ENCODE peak calls at places on chromosomes 2 and 18, in six cellular contexts. A is endothelial cell of umbilical vein, X is K562, S is A549, Z is HepG2, E is GM12878. P is an unnamed sample.

GRCh38 chr2:168889635-168890005 is 610 bp downstream of the SPC25 start:
- DNase-seq in A (no peak), X (peak), S (no peak), Z (peak), E (no peak), P (peak)

GRCh38 chr2:61255580-61256437 is 93.8 kb downstream of the C2orf74 start:
- DNase-seq in A (peak), X (peak), S (no peak), Z (peak), E (no peak), P (peak)

GRCh38 chr2:168397629-168398028 is 58.4 kb upstream of the CERS6 start:
- DNase-seq in A (peak), X (no peak), S (no peak), Z (no peak), E (no peak), P (no peak)

GRCh38 chr2:178650554-178650953 is 156.7 kb downstream of the TTN start:
- DNase-seq in A (no peak), X (no peak), S (no peak), Z (no peak), E (no peak), P (no peak)

GRCh38 chr2:3114406-3115185 is 263.0 kb downstream of the EIPR1 start:
- DNase-seq in A (no peak), X (no peak), S (no peak), Z (no peak), E (no peak), P (no peak)

GRCh38 chr2:7037340-7038333 is 120.4 kb downstream of the RNF144A start:
- DNase-seq in A (peak), X (peak), S (peak), Z (peak), E (no peak), P (peak)

GRCh38 chr2:133986881-133987793 is 266.7 kb upstream of the MGAT5 start:
- DNase-seq in A (no peak), X (no peak), S (no peak), Z (no peak), E (no peak), P (no peak)

GRCh38 chr2:94725543-94725942 is 145.7 kb upstream of the TEKT4 start:
- DNase-seq in A (no peak), X (no peak), S (no peak), Z (no peak), E (no peak), P (no peak)

GRCh38 chr2:176140130-176140519 is 10.6 kb downstream of the HOXD8 start:
- DNase-seq in A (peak), X (no peak), S (no peak), Z (no peak), E (no peak), P (no peak)

GRCh38 chr2:99079226-99079625 is 62.3 kb upstream of the C2orf15 start:
- DNase-seq in A (no peak), X (no peak), S (no peak), Z (no peak), E (no peak), P (no peak)

GRCh38 chr18:48454146-48454796 is 45.1 kb upstream of the ZBTB7C start:
- DNase-seq in A (no peak), X (no peak), S (no peak), Z (peak), E (no peak), P (peak)

GRCh38 chr2:30072250-30072842 is 74.5 kb upstream of the YPEL5 start:
- DNase-seq in A (peak), X (peak), S (peak), Z (peak), E (peak), P (peak)

GRCh38 chr18:26091047-26091630 is 726 bp upstream of the SS18 start:
- DNase-seq in A (no peak), X (peak), S (peak), Z (peak), E (peak), P (no peak)

GRCh38 chr2:239181601-239182471 is 219.0 kb downstream of the HDAC4 start:
- DNase-seq in A (no peak), X (no peak), S (no peak), Z (peak), E (no peak), P (no peak)

DNA sequence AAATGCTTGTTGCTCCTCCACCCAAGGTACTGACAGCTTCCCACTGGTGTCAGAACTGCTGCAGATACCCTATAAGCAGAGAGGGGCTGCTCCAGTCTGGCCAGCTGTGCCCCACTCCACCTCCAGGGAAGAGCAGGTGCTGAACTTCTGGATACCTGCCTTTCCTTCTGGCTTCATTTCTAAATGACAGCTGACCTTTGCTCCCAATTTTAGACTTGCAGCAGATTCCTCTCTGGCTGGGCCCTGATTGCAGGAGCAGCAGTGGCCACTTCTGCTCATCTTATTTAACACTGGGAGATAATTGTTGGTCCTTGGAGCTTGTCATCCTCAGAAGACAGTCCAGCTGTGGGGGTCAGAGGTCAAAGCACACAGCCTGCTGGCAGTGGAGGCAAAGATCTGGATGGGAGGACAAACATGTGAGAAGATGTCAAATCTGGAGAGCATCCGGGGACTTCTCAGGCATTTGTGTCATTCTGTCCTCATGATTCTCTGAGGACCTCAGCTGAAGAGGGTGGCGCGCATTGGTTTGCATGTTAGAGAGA is 38.9 kb downstream of the SETBP1 start:
- DNase-seq in A (no peak), X (no peak), S (no peak), Z (no peak), E (no peak), P (no peak)
- TF ChIP-seq CTCF in A (no peak), X (no peak), S (no peak), Z (no peak), E (no peak), P (no peak)

DNA sequence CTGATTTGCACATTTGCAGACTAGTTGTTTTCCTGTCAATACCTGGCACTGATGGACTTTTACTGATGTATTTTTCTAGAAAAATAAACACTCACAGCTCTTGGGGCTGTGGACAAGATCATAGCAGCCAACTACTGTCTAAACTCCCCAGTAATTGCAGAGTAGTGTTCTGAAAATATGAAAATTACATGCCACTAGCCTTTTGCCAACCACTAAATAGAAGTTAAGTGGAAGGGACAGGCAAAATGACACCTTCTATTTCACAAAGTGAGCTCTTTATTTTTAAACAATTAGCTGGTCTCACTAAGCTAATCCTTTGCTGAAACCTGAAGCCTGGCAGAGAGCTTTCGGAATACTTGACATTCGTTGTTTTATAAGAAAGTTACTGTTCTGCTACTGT is 128.9 kb downstream of the PIEZO2 start:
- DNase-seq in A (no peak), X (no peak), S (no peak), Z (no peak), E (no peak), P (no peak)
- TF ChIP-seq MYC in A (no peak), X (no peak), S (no peak), Z (no peak), E (no peak), P (no peak)

GRCh38 chr2:174511580-174512260 is 24.9 kb upstream of the GPR155 start:
- DNase-seq in A (no peak), X (no peak), S (no peak), Z (no peak), E (no peak), P (no peak)
- H3K4me3 ChIP-seq in A (no peak), X (no peak), S (no peak), Z (no peak), E (no peak), P (no peak)

GRCh38 chr2:208148803-208149202 is 2.8 kb upstream of the CRYGB start:
- DNase-seq in A (no peak), X (no peak), S (no peak), Z (no peak), E (no peak), P (no peak)
- TF ChIP-seq CTCF in A (no peak), X (no peak), S (no peak), Z (peak), E (no peak), P (peak)

GRCh38 chr2:173288561-173288960 is 66.1 kb upstream of the CDCA7 start:
- DNase-seq in A (no peak), X (no peak), S (peak), Z (no peak), E (no peak), P (no peak)
- TF ChIP-seq MYC in A (no peak), X (no peak), S (no peak), Z (no peak), E (no peak), P (no peak)

GRCh38 chr2:75431276-75431675 is 129.5 kb downstream of the EVA1A start:
- DNase-seq in A (no peak), X (no peak), S (no peak), Z (no peak), E (peak), P (no peak)
- H3K4me3 ChIP-seq in A (no peak), X (no peak), S (no peak), Z (no peak), E (peak), P (no peak)

GRCh38 chr2:23002234-23002633 is 382.7 kb upstream of the KLHL29 start:
- DNase-seq in A (no peak), X (no peak), S (no peak), Z (no peak), E (no peak), P (no peak)

GRCh38 chr2:22995576-22995975 is 389.4 kb upstream of the KLHL29 start:
- DNase-seq in A (no peak), X (no peak), S (no peak), Z (no peak), E (no peak), P (no peak)

GRCh38 chr2:22992446-22992845 is 392.5 kb upstream of the KLHL29 start:
- DNase-seq in A (no peak), X (no peak), S (no peak), Z (no peak), E (no peak), P (no peak)

GRCh38 chr2:22999951-23000350 is 385.0 kb upstream of the KLHL29 start:
- DNase-seq in A (no peak), X (no peak), S (no peak), Z (no peak), E (no peak), P (no peak)

DNA sequence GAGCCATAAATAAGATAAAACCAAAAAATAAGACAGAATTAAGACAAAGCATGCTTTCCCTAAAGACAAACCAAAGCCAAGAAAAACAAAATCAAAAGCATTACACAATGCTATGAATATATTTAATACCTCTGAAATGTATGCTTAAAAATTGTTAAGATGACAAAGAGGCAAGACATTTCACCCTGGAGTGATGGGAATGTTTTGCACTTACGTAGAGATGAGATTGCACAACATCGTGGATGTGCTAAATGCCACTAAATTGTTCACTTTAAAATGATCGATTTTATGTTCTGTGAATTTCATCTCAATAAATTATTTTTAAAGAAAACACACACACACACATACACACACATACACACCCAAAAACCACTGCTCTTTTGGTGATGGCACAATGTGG is 386.6 kb upstream of the KLHL29 start:
- DNase-seq in A (no peak), X (no peak), S (no peak), Z (no peak), E (no peak), P (no peak)
- TF ChIP-seq CTCF in A (no peak), X (no peak), S (no peak), Z (no peak), E (no peak), P (no peak)

GRCh38 chr18:46756172-46756558 is 688 bp downstream of the ST8SIA5 start:
- DNase-seq in A (no peak), X (no peak), S (no peak), Z (no peak), E (no peak), P (no peak)
- TF ChIP-seq MYC in A (no peak), X (no peak), S (no peak), Z (no peak), E (no peak), P (no peak)

GRCh38 chr2:69547984-69548715 is 95.4 kb downstream of the AAK1 start:
- DNase-seq in A (no peak), X (no peak), S (no peak), Z (no peak), E (no peak), P (no peak)
- H3K4me3 ChIP-seq in A (no peak), X (no peak), S (no peak), Z (no peak), E (no peak), P (no peak)

P was measured in NB4.